ENCODE peak calls at places on chromosome 12, in nine cellular contexts. Q, H, O, K, B, Y, U, C and V are unnamed samples.

GRCh38 chr12:117567644-117568043 is 206.2 kb upstream of the NOS1 start:
- DNase-seq in O (no peak), B (no peak), Y (no peak), U (no peak), Q (no peak), K (no peak), H (no peak), C (no peak), V (no peak)

GRCh38 chr12:127271776-127272175 is 995.2 kb upstream of the TMEM132C start:
- DNase-seq in Q (no peak), Y (no peak), O (no peak), U (no peak), K (no peak), C (no peak), H (no peak), B (no peak), V (no peak)

GRCh38 chr12:69266045-69266635 is 26.8 kb downstream of the CPSF6 start:
- DNase-seq in Y (no peak), B (no peak), K (peak), U (peak), Q (no peak), H (peak), O (no peak), C (no peak), V (no peak)

GRCh38 chr12:3204716-3205617 is 127.8 kb downstream of the TSPAN9 start:
- DNase-seq in C (no peak), Q (no peak), Y (no peak), O (no peak), H (no peak), B (no peak), U (no peak), K (no peak), V (no peak)

GRCh38 chr12:121227294-121227693 is 17.4 kb downstream of the P2RX4 start:
- DNase-seq in O (no peak), B (no peak), U (no peak), H (no peak), K (no peak), C (no peak), Q (no peak), Y (no peak), V (no peak)

GRCh38 chr12:96427269-96427729 is 27.1 kb upstream of the CDK17 start:
- DNase-seq in U (peak), Q (no peak), K (peak), Y (no peak), C (no peak), B (peak), H (peak), O (no peak), V (no peak)

GRCh38 chr12:75596406-75596805 is 85.0 kb upstream of the KRR1 start:
- DNase-seq in B (no peak), K (no peak), Q (no peak), Y (no peak), H (no peak), C (no peak), U (no peak), O (no peak), V (no peak)

GRCh38 chr12:7129647-7130536 is at the start of gene CLSTN3:
- DNase-seq in K (peak), C (peak), U (peak), Y (peak), Q (peak), O (peak), H (peak), B (peak), V (peak)

GRCh38 chr12:121769297-121769830 is 24.1 kb downstream of the RHOF start:
- DNase-seq in O (no peak), Q (no peak), C (no peak), H (no peak), Y (no peak), K (no peak), U (no peak), B (no peak), V (no peak)

GRCh38 chr12:131105736-131106356 is 152.1 kb downstream of the ADGRD1 start:
- DNase-seq in Y (no peak), U (no peak), H (no peak), C (peak), B (no peak), K (no peak), O (no peak), Q (no peak), V (no peak)

GRCh38 chr12:52207895-52208294 is 16.1 kb upstream of the KRT80 start:
- DNase-seq in O (no peak), H (no peak), C (no peak), U (no peak), K (peak), Q (no peak), Y (no peak), B (no peak), V (no peak)

GRCh38 chr12:51626115-51626514 is 35.1 kb downstream of the SCN8A start:
- DNase-seq in U (no peak), Y (no peak), C (no peak), H (no peak), Q (no peak), O (no peak), K (no peak), B (no peak), V (no peak)

GRCh38 chr12:109949089-109949488 is 47.1 kb downstream of the GIT2 start:
- DNase-seq in H (no peak), K (peak), Y (no peak), U (no peak), B (no peak), Q (no peak), C (no peak), O (no peak), V (no peak)

GRCh38 chr12:54413284-54414190 is 5.5 kb downstream of the ITGA5 start:
- DNase-seq in B (no peak), Q (peak), K (no peak), O (no peak), Y (peak), C (peak), H (peak), U (peak), V (peak)

GRCh38 chr12:11885261-11886038 is 185.3 kb upstream of the BCL2L14 start:
- DNase-seq in U (peak), O (no peak), C (no peak), Q (no peak), H (peak), B (no peak), Y (no peak), K (peak), V (no peak)

GRCh38 chr12:8780389-8780788 is 42.0 kb upstream of the A2ML1 start:
- DNase-seq in Q (no peak), C (no peak), K (peak), B (peak), U (peak), Y (no peak), O (no peak), H (peak), V (no peak)